ENCODE peak calls at places on chromosomes 6 and 20, in four cellular contexts. A is fibroblast of lung, L is endodermal cell, M is hepatocyte. U is an unnamed sample. For H3K9me3, the result is how much of the 10 kb centered on the place peaks cover.

GRCh38 chr6:130012728-130013127 is 5.7 kb upstream of the L3MBTL3 start:
- DNase-seq in A (no peak), L (no peak), M (no peak), U (no peak)

GRCh38 chr6:159212026-159212425 is 42.8 kb downstream of the FNDC1 start:
- DNase-seq in M (no peak), A (peak), L (no peak), U (peak)

GRCh38 chr20:44217342-44218092 is 6.9 kb upstream of the OSER1 start:
- DNase-seq in A (peak), M (peak), L (peak), U (peak)

GRCh38 chr6:37612475-37612874 is 85.2 kb downstream of the MDGA1 start:
- DNase-seq in A (peak), M (no peak), L (no peak), U (no peak)

GRCh38 chr6:161543910-161544309 is 270.0 kb upstream of the AGPAT4 start:
- DNase-seq in A (no peak), L (no peak), M (no peak), U (no peak)

GRCh38 chr20:31781945-31782344 is 37.2 kb upstream of the MYLK2 start:
- DNase-seq in M (no peak), L (no peak), A (peak), U (no peak)

GRCh38 chr6:118536478-118536877 is 11.6 kb upstream of the PLN start:
- DNase-seq in L (no peak), A (peak), M (no peak), U (no peak)

GRCh38 chr6:74280130-74280692 is 584.2 kb downstream of the CD109 start:
- DNase-seq in A (no peak), L (peak), M (no peak), U (no peak)

GRCh38 chr6:465531-466348 is 74.2 kb downstream of the IRF4 start:
- DNase-seq in M (no peak), A (no peak), L (no peak), U (no peak)

GRCh38 chr6:38774933-38775707 is 60.0 kb downstream of the DNAH8 start:
- DNase-seq in L (no peak), M (no peak), A (no peak), U (no peak)

GRCh38 chr20:49285813-49286494 is 8.1 kb upstream of the ZNFX1 start:
- DNase-seq in L (peak), A (no peak), M (no peak), U (no peak)

GRCh38 chr20:49283703-49284625 is 6.1 kb upstream of the ZNFX1 start:
- DNase-seq in A (no peak), M (no peak), L (peak), U (no peak)

GRCh38 chr20:49286689-49287551 is 9.1 kb upstream of the ZNFX1 start:
- DNase-seq in A (peak), M (peak), L (peak), U (no peak)

GRCh38 chr20:49284818-49285217 is 7.0 kb upstream of the ZNFX1 start:
- DNase-seq in M (no peak), A (no peak), L (no peak), U (no peak)

GRCh38 chr20:49285233-49285668 is 7.4 kb upstream of the ZNFX1 start:
- DNase-seq in A (no peak), L (peak), M (no peak), U (no peak)
- H3K9me3 ChIP-seq in A (under half), L (under half), M (under half), U (under half)

GRCh38 chr20:41598719-41599118 is 19.5 kb downstream of the CHD6 start:
- DNase-seq in L (no peak), A (no peak), M (no peak), U (no peak)
- H3K9me3 ChIP-seq in L (half or more), A (under half), M (under half), U (under half)

DNA sequence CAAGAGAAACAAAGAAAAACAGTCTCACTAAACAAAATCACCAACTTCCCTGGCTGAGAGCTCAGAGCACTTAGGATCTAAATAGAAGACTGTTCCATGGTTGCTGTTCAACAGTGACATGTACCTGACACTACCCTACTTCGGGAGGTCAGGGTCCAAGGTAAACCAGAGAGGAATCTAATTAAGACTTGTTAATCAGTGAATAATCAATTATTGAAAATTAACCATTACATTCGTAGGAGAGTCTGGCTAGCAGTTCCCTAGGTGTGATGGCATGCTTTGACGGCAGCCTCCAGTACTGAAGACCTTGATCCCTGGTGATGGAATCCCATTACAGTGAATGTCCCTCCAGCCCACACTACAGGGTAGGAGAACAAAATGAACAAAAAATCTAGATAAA is 154.0 kb upstream of the AFDN start:
- DNase-seq in A (no peak), L (no peak), M (no peak), U (no peak)
- H3K9me3 ChIP-seq in A (under half), L (under half), M (under half), U (under half)

GRCh38 chr6:51570168-51570921 is 517.1 kb downstream of the PKHD1 start:
- DNase-seq in A (no peak), M (peak), L (no peak), U (no peak)
- H3K9me3 ChIP-seq in A (under half), M (under half), L (under half), U (under half)

DNA sequence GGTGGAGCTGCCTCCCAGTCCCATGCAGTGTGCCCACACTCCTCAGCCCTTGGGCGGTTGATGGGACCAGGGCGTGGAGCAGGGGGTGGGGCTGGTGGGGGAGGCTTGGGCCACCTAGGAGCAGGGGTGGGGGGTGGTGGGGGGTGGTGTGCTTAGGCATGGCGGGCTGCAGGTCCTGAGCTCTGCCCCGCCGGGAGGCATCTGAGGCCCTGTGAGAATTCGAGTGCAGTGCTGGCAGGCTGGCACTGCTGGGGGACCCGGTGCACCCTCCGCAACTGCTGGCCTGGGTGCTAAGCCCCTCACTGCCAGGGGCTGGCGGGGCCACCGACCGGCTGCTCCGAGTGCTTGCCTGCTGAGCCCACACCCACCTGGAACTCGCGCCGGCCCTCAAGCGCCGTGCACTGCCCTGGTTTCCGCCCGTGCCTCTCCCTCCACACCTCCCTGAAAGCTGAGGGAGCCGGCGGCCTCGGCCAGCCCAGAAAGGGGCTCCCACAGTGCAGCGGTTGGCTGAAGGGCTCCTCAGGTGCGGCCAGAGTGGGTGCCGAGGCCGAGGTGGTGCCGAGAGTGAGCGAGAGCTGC is 59.6 kb upstream of the PRL start:
- DNase-seq in M (no peak), L (no peak), A (no peak), U (no peak)
- H3K9me3 ChIP-seq in M (under half), L (under half), A (under half), U (under half)

DNA sequence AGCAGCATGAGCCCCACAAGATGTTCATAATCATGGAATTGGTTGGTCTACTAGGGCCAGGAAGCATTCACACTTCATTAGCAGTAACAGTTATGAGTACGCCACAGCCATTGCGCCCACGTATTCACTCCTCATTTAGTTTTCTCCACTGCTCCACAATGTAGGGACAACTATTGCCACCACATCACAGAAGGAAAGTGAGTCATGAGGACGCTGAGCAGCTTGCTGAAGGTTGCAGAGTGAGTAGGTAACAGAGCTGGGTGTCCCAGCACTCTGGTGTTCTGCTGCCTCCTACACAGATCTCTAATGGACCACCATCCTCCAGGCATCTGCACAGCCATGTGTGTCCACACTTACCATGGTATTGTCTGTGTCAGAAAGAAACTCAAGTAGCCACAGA is 103.8 kb downstream of the TTLL2 start:
- DNase-seq in L (no peak), M (no peak), A (no peak), U (no peak)
- H3K9me3 ChIP-seq in L (under half), M (under half), A (under half), U (under half)

GRCh38 chr20:29123861-29124260 is 2133.6 kb upstream of the DEFB115 start:
- DNase-seq in M (no peak), A (no peak), L (no peak), U (no peak)

GRCh38 chr20:29119141-29119540 is 2138.3 kb upstream of the DEFB115 start:
- DNase-seq in M (no peak), A (no peak), L (no peak), U (no peak)
- H3K9me3 ChIP-seq in M (under half), A (under half), L (half or more), U (under half)

GRCh38 chr20:56194042-56194441 is 54.5 kb upstream of the MC3R start:
- DNase-seq in L (no peak), A (no peak), M (no peak), U (no peak)
- H3K9me3 ChIP-seq in L (half or more), A (under half), M (under half), U (under half)